ENCODE peak calls at places on chromosomes 7 and 10, in four cellular contexts. Z is WTC11, V is GM12878, R is IMR-90. I is an unnamed sample.

GRCh38 chr7:16089191-16089590 is 332.1 kb downstream of the CRPPA start:
- DNase-seq in R (no peak), V (no peak), Z (no peak), I (no peak)

GRCh38 chr7:151448261-151449252 is 8.6 kb upstream of the CRYGN start:
- DNase-seq in R (peak), Z (peak), V (no peak), I (peak)

GRCh38 chr7:47032171-47032915 is 549.6 kb downstream of the TNS3 start:
- DNase-seq in Z (no peak), R (no peak), V (no peak), I (no peak)

GRCh38 chr10:17599089-17599488 is 18.1 kb downstream of the HACD1 start:
- DNase-seq in V (no peak), Z (no peak), R (peak), I (peak)

GRCh38 chr10:22824984-22825383 is 102.9 kb upstream of the ARMC3 start:
- DNase-seq in R (peak), V (no peak), Z (no peak), I (peak)

GRCh38 chr7:139871276-139871675 is 42.2 kb downstream of the TBXAS1 start:
- DNase-seq in Z (no peak), R (peak), V (no peak), I (no peak)

GRCh38 chr10:43857206-43857952 is 208.7 kb upstream of the ZNF32 start:
- DNase-seq in V (no peak), Z (no peak), R (peak), I (no peak)

GRCh38 chr10:113454341-113455061 is 98.4 kb upstream of the HABP2 start:
- DNase-seq in Z (peak), V (no peak), R (peak), I (peak)

GRCh38 chr10:101935431-101935830 is 91.8 kb upstream of the KCNIP2 start:
- DNase-seq in R (no peak), V (no peak), Z (no peak), I (no peak)

GRCh38 chr7:326845-327304 is 36.9 kb downstream of the FOXL3 start:
- DNase-seq in R (peak), Z (no peak), V (no peak), I (peak)

GRCh38 chr7:140656548-140657515 is 15.9 kb upstream of the ADCK2 start:
- DNase-seq in R (peak), Z (no peak), V (no peak), I (no peak)

GRCh38 chr7:36889182-36889581 is 164.9 kb upstream of the AOAH start:
- DNase-seq in R (no peak), Z (no peak), V (no peak), I (no peak)

GRCh38 chr7:151181011-151181431 is 6.0 kb downstream of the ASB10 start:
- DNase-seq in Z (no peak), V (no peak), R (no peak), I (no peak)

GRCh38 chr7:96700516-96700915 is 9.1 kb downstream of the SEM1 start:
- DNase-seq in R (no peak), Z (no peak), V (no peak), I (no peak)

GRCh38 chr10:30378607-30379006 is 29.5 kb upstream of the MTPAP start:
- DNase-seq in Z (peak), V (no peak), R (peak), I (no peak)

GRCh38 chr7:66100408-66101050 is 14.1 kb upstream of the CRCP start:
- DNase-seq in V (no peak), R (no peak), Z (no peak), I (no peak)

GRCh38 chr7:27961255-27961654 is 219.3 kb downstream of the JAZF1 start:
- DNase-seq in V (no peak), R (peak), Z (no peak), I (no peak)

GRCh38 chr10:67665491-67665890 is 30.5 kb downstream of the CTNNA3 start:
- DNase-seq in V (no peak), Z (no peak), R (no peak), I (no peak)

GRCh38 chr7:151125459-151125834 is 39.2 kb downstream of the AGAP3 start:
- DNase-seq in Z (peak), V (no peak), R (no peak), I (no peak)

GRCh38 chr7:139727151-139727705 is 50.6 kb downstream of the HIPK2 start:
- DNase-seq in R (peak), Z (no peak), V (no peak), I (no peak)

GRCh38 chr10:30836411-30836810 is 195.3 kb downstream of the ZNF438 start:
- DNase-seq in Z (no peak), R (no peak), V (no peak), I (no peak)

GRCh38 chr7:39741942-39742623 is 118.7 kb downstream of the RALA start:
- DNase-seq in Z (peak), R (peak), V (no peak), I (peak)
- TF ChIP-seq USF2 in Z (no peak), R (no peak), V (no peak), I (no peak)

GRCh38 chr7:1866601-1867000 is 196.5 kb downstream of the ELFN1 start:
- DNase-seq in R (no peak), V (no peak), Z (no peak), I (no peak)
- TF ChIP-seq USF2 in R (no peak), V (no peak), Z (no peak), I (no peak)

GRCh38 chr7:98086231-98086855 is 20.3 kb upstream of the LMTK2 start:
- DNase-seq in R (no peak), V (no peak), Z (no peak), I (no peak)

GRCh38 chr7:98084631-98085030 is 22.0 kb upstream of the LMTK2 start:
- DNase-seq in Z (no peak), R (no peak), V (no peak), I (no peak)

GRCh38 chr7:98081351-98081750 is 25.3 kb upstream of the LMTK2 start:
- DNase-seq in Z (no peak), V (no peak), R (no peak), I (no peak)

GRCh38 chr7:98090116-98090515 is 16.5 kb upstream of the LMTK2 start:
- DNase-seq in Z (no peak), R (no peak), V (no peak), I (no peak)

DNA sequence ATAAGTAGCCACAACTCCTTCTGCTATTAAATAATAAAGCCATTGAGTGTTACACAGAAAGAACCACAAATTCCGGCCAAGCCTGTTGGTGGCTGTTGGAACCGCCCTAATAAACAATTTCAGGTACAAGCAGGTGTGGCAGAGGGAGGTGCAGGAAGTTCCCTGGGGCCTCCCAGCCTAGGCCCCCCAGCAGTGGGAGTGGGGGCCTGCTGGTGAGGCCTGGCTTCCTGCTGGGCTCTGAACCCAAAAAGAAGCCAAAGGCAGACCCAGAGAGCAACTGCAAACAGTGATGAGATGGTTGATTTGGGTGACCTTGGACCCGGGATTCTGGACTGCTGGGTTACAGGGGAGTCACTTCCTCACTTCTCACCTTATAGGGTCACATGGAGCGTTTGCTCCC is 21.0 kb upstream of the LMTK2 start:
- DNase-seq in Z (no peak), V (no peak), R (no peak), I (no peak)
- TF ChIP-seq USF2 in Z (no peak), V (no peak), R (no peak), I (no peak)

GRCh38 chr7:97959046-97959445 is 30.9 kb downstream of the OCM2 start:
- DNase-seq in R (no peak), V (no peak), Z (no peak), I (no peak)
- TF ChIP-seq USF2 in R (no peak), V (no peak), Z (no peak), I (no peak)

GRCh38 chr10:45058992-45059561 is 58.4 kb downstream of the ZNF22 start:
- DNase-seq in Z (no peak), V (no peak), R (no peak), I (no peak)

GRCh38 chr10:45064998-45065397 is 64.3 kb downstream of the ZNF22 start:
- DNase-seq in Z (no peak), V (no peak), R (no peak), I (no peak)

GRCh38 chr10:45061982-45062381 is 61.3 kb downstream of the ZNF22 start:
- DNase-seq in Z (no peak), V (no peak), R (no peak), I (no peak)

GRCh38 chr10:45059632-45060031 is 58.9 kb downstream of the ZNF22 start:
- DNase-seq in Z (no peak), R (no peak), V (no peak), I (no peak)

DNA sequence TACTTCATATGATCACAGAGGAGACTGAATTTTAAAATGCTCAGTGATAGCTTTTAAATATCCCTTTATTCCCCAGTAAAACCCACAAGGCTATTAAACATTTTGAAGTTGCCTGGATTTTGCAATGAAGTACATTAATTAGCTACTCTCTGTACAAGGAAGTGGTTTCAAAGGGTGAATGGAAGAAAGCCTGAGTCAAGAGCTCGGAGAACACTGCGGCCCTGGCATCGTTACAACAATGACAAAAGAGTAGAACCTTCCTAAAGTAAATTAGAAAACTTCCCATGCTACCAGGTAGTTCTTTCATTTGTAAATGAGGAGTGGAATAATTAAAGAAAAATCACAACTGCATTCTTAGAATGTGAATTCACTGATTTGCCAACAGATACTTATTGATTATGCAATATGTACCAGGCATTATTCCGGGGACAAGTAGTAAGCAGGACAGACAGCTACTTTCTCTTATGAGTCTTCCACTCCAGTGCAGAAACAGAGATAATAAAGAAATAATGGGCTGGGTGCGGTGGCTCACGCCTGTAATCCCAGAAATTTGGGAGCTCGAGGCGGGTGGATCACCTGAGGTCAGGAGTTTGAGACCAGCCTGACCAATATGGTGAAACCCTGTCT is 63.0 kb downstream of the ZNF22 start:
- DNase-seq in Z (no peak), R (no peak), V (no peak), I (no peak)
- TF ChIP-seq USF2 in Z (no peak), R (no peak), V (no peak), I (no peak)

DNA sequence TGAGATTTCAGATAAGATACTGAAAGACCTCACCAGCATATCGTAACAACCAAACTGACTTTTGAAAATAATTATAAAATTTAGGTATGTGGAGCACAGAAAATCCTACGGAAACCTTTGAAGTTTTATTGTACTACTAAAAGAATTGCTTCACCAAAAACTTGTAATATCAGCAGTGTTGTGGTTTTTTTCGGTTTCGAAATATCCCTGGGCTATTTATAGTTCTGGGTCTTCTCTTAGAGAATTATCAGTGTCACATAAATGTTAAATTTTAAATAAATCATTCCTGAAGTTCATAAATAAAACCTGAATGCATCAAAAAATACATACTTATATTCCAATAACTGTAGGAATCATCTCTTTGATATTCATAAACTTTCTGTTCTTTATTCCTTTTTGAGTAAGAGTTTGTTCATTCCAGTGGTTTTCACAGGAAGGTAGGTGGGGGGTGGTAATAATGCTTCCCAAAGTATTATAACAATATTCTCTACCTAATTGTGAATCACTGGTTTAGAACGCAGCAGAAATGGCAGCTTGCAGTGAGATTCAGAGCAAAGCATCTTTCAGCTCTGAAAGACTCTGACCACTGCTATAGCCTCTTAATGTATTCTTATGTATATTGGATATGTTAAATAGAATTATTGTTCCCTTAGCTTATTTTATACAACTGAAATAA is 60.2 kb downstream of the ZNF277 start:
- DNase-seq in V (no peak), Z (no peak), R (peak), I (no peak)
- TF ChIP-seq USF2 in V (no peak), Z (no peak), R (no peak), I (no peak)